ENCODE peak calls at places on chromosome 3, in seven cellular contexts. V is H4; A is ELR; W is naive thymus-derived CD8-positive, alpha-beta T cell; D is activated T-helper 2 cell treated with anti-CD3 and anti-CD28 coated beads, Interferon-gamma antibody, Interleukin-2, Interleukin-4, amounts not matched to agents 10 μg/mL and 5 μg/mL and 100 μg/mL, durations not matched to agents 14 hours and 24 hours and 36 hours; T is T-cell; O is effector CD4-positive, alpha-beta T cell. H is an unnamed sample.

GRCh38 chr3:71942432-71942831 is 157.5 kb upstream of the PROK2 start:
- DNase-seq in V (no peak), A (no peak), W (no peak), D (no peak), T (no peak), O (no peak), H (no peak)

GRCh38 chr3:156250550-156250949 is 130.2 kb downstream of the KCNAB1 start:
- DNase-seq in V (no peak), A (no peak), W (no peak), D (no peak), T (no peak), O (no peak), H (no peak)

GRCh38 chr3:129313415-129313982 is 34.8 kb downstream of the HMCES start:
- DNase-seq in V (no peak), A (no peak), W (peak; percentile 20), D (no peak), T (no peak), O (no peak), H (no peak)

GRCh38 chr3:174337227-174337626 is 521.9 kb upstream of the NAALADL2 start:
- DNase-seq in V (no peak), A (no peak), W (no peak), D (no peak), T (no peak), O (no peak), H (no peak)

GRCh38 chr3:82080261-82080660 is 318.8 kb upstream of the GBE1 start:
- DNase-seq in V (no peak), A (no peak), W (no peak), D (no peak), T (no peak), O (no peak), H (no peak)

GRCh38 chr3:55556622-55557531 is 69.8 kb upstream of the WNT5A start:
- DNase-seq in V (no peak), A (peak; percentile 48), W (no peak), D (no peak), T (no peak), O (no peak), H (no peak)

GRCh38 chr3:157069406-157069805 is 90.5 kb downstream of the CCNL1 start:
- DNase-seq in V (no peak), A (no peak), W (no peak), D (no peak), T (no peak), O (no peak), H (no peak)

GRCh38 chr3:182979719-182980191 is 583 bp downstream of the DCUN1D1 start:
- DNase-seq in V (no peak), A (peak; percentile 47), W (peak; percentile 29), D (no peak), T (no peak), O (peak; percentile 5), H (no peak)

GRCh38 chr3:109803274-109803673 is 465.9 kb upstream of the DPPA4 start:
- DNase-seq in V (no peak), A (peak; percentile 38), W (no peak), D (no peak), T (no peak), O (no peak), H (no peak)

GRCh38 chr3:100581650-100582049 is 27.8 kb upstream of the ADGRG7 start:
- DNase-seq in V (no peak), A (no peak), W (no peak), D (no peak), T (no peak), O (no peak), H (no peak)

GRCh38 chr3:124318650-124319049 is 326.7 kb upstream of the ROPN1 start:
- DNase-seq in V (no peak), A (no peak), W (no peak), D (no peak), T (no peak), O (no peak), H (no peak)

GRCh38 chr3:169147246-169148008 is 516.1 kb downstream of the MECOM start:
- DNase-seq in V (peak; percentile 74), A (peak; percentile 83), W (peak; percentile 7), D (peak; percentile 8), T (no peak), O (no peak), H (no peak)

GRCh38 chr3:64921666-64922065 is 233.9 kb upstream of the ADAMTS9 start:
- DNase-seq in V (no peak), A (no peak), W (no peak), D (no peak), T (no peak), O (no peak), H (no peak)

GRCh38 chr3:58575986-58576652 is 1.1 kb downstream of the FAM107A start:
- DNase-seq in V (no peak), A (peak; percentile 44), W (no peak), D (no peak), T (no peak), O (no peak), H (no peak)

GRCh38 chr3:191972714-191973398 is 511.9 kb downstream of the PYDC2 start:
- DNase-seq in V (no peak), A (no peak), W (no peak), D (no peak), T (no peak), O (no peak), H (no peak)

GRCh38 chr3:127822166-127822835 is at the start of gene MGLL:
- DNase-seq in V (no peak), A (peak; percentile 79), W (no peak), D (no peak), T (no peak), O (no peak), H (no peak)

GRCh38 chr3:154904328-154904727 is 175.8 kb upstream of the MME start:
- DNase-seq in V (peak; percentile 40), A (peak; percentile 67), W (no peak), D (no peak), T (no peak), O (no peak), H (no peak)

GRCh38 chr3:178637802-178638201 is 101.6 kb downstream of the KCNMB2 start:
- DNase-seq in V (no peak), A (no peak), W (no peak), D (no peak), T (no peak), O (no peak), H (no peak)

GRCh38 chr3:141795719-141796435 is 32.7 kb downstream of the GRK7 start:
- DNase-seq in V (no peak), A (no peak), W (no peak), D (no peak), T (no peak), O (no peak), H (no peak)

GRCh38 chr3:108090066-108090700 is 648 bp downstream of the CD47 start:
- DNase-seq in V (peak; percentile 17), A (peak; percentile 60), W (peak; percentile 76), D (peak; percentile 47), T (peak; percentile 69), O (peak; percentile 58), H (no peak)

GRCh38 chr3:185519021-185519420 is 20.2 kb upstream of the TMEM41A start:
- DNase-seq in V (no peak), A (no peak), W (no peak), D (no peak), T (no peak), O (no peak), H (no peak)

GRCh38 chr3:1183320-1184048 is 90.7 kb downstream of the CNTN6 start:
- DNase-seq in V (no peak), A (no peak), W (no peak), D (no peak), T (no peak), O (no peak), H (no peak)

GRCh38 chr3:98777801-98778220 is 14.7 kb downstream of the ST3GAL6 start:
- DNase-seq in V (no peak), A (peak; percentile 28), W (no peak), D (no peak), T (no peak), O (no peak), H (no peak)

GRCh38 chr3:172249039-172249438 is 199.2 kb downstream of the GHSR start:
- DNase-seq in V (no peak), A (peak; percentile 70), W (no peak), D (no peak), T (no peak), O (no peak), H (no peak)

GRCh38 chr3:179068779-179069530 is 2.7 kb downstream of the ZMAT3 start:
- DNase-seq in V (peak; percentile 48), A (peak; percentile 47), W (peak; percentile 22), D (peak; percentile 19), T (no peak), O (peak; percentile 21), H (no peak)

GRCh38 chr3:123448503-123449091 is at the start of gene ADCY5:
- DNase-seq in V (no peak), A (no peak), W (no peak), D (no peak), T (no peak), O (no peak), H (no peak)

GRCh38 chr3:44114142-44114541 is 127.5 kb upstream of the TOPAZ1 start:
- DNase-seq in V (no peak), A (no peak), W (peak; percentile 23), D (no peak), T (no peak), O (no peak), H (no peak)

GRCh38 chr3:186540444-186541226 is 3.5 kb downstream of the CRYGS start:
- DNase-seq in V (peak; percentile 75), A (peak; percentile 86), W (peak; percentile 83), D (peak; percentile 70), T (peak; percentile 69), O (peak; percentile 80), H (peak; percentile 59)

GRCh38 chr3:120683671-120684301 is 1.7 kb upstream of the HGD start:
- DNase-seq in V (no peak), A (no peak), W (no peak), D (no peak), T (no peak), O (no peak), H (no peak)

GRCh38 chr3:53160660-53161344 is at the start of gene PRKCD:
- DNase-seq in V (peak; percentile 54), A (peak; percentile 81), W (peak; percentile 74), D (peak; percentile 68), T (peak; percentile 62), O (peak; percentile 73), H (no peak)

H was measured in GM12864.